ENCODE peak calls at places on chromosomes 11 and 22, in ten cellular contexts. G, V, E, H, I, X, T, P, L and Y are unnamed samples.

GRCh38 chr22:26109686-26110315 is 59.5 kb upstream of the SEZ6L start:
- DNase-seq in H (no peak), E (no peak), G (no peak), T (no peak), X (no peak), L (no peak), I (no peak), V (no peak), P (no peak), Y (no peak)

GRCh38 chr11:1926156-1927031 is 6.9 kb downstream of the TNNT3 start:
- DNase-seq in H (no peak), P (no peak), I (no peak), L (no peak), T (no peak), E (no peak), X (no peak), G (no peak), V (no peak), Y (no peak)

GRCh38 chr22:50314455-50315288 is 7.2 kb upstream of the PLXNB2 start:
- DNase-seq in T (no peak), H (no peak), L (no peak), G (peak; percentile 84), P (no peak), E (no peak), X (no peak), V (no peak), I (peak; percentile 42), Y (no peak)

GRCh38 chr22:19961201-19961580 is 19.6 kb upstream of the TXNRD2 start:
- DNase-seq in L (no peak), H (no peak), X (no peak), V (no peak), G (no peak), P (no peak), I (no peak), E (no peak), T (no peak), Y (no peak)

GRCh38 chr11:74639533-74639932 is 47.2 kb downstream of the POLD3 start:
- DNase-seq in I (no peak), V (no peak), P (no peak), G (no peak), H (no peak), T (no peak), X (no peak), L (peak; percentile 12), E (no peak), Y (no peak)

GRCh38 chr11:1557168-1557884 is 14.7 kb downstream of the DUSP8 start:
- DNase-seq in E (no peak), I (no peak), G (no peak), T (no peak), P (no peak), H (no peak), X (no peak), L (no peak), V (no peak), Y (no peak)

GRCh38 chr11:23318670-23319069 is 458.4 kb upstream of the CCDC179 start:
- DNase-seq in V (no peak), I (no peak), P (no peak), E (no peak), G (no peak), H (no peak), T (no peak), L (no peak), X (no peak), Y (no peak)

GRCh38 chr11:66727282-66727882 is 1.6 kb downstream of the SPTBN2 start:
- DNase-seq in T (no peak), P (no peak), H (peak; percentile 47), G (peak; percentile 34), V (peak; percentile 11), L (peak; percentile 10), E (peak; percentile 31), X (no peak), I (no peak), Y (no peak)

GRCh38 chr22:47586038-47586437 is 823.6 kb downstream of the TBC1D22A start:
- DNase-seq in G (no peak), P (peak; percentile 4), T (peak; percentile 70), E (no peak), H (no peak), V (no peak), L (no peak), I (no peak), X (no peak), Y (no peak)